ENCODE peak calls at places on chromosome 17, in four cellular contexts. H, N, Y and F are unnamed samples.

GRCh38 chr17:27985736-27986394 is 56.6 kb upstream of the NLK start:
- DNase-seq in H (no peak), N (no peak), Y (no peak), F (no peak)

GRCh38 chr17:31673076-31673475 is 186.0 kb downstream of the COPRS start:
- DNase-seq in H (no peak), N (no peak), Y (no peak), F (no peak)

GRCh38 chr17:4769628-4770027 is 2.1 kb upstream of the TM4SF5 start:
- DNase-seq in H (no peak), N (no peak), Y (no peak), F (no peak)

GRCh38 chr17:19958023-19958422 is 19.6 kb downstream of the AKAP10 start:
- DNase-seq in H (no peak), N (peak), Y (peak), F (peak)

GRCh38 chr17:81491193-81491592 is 21.4 kb downstream of the ACTG1 start:
- DNase-seq in H (no peak), N (no peak), Y (no peak), F (no peak)

GRCh38 chr17:19551148-19551547 is 17.5 kb downstream of the SLC47A1 start:
- DNase-seq in H (no peak), N (no peak), Y (no peak), F (no peak)

GRCh38 chr17:3796110-3796821 is 4.7 kb downstream of the ITGAE start:
- DNase-seq in H (peak), N (no peak), Y (no peak), F (no peak)

GRCh38 chr17:6539871-6540270 is 16.5 kb downstream of the PITPNM3 start:
- DNase-seq in H (no peak), N (no peak), Y (no peak), F (no peak)

GRCh38 chr17:19248923-19249574 is 11.9 kb downstream of the EPN2 start:
- DNase-seq in H (no peak), N (peak), Y (peak), F (peak)

GRCh38 chr17:82815354-82815753 is 24.5 kb downstream of the ZNF750 start:
- DNase-seq in H (no peak), N (no peak), Y (no peak), F (no peak)

GRCh38 chr17:71447644-71448043 is 673.2 kb upstream of the SOX9 start:
- DNase-seq in H (no peak), N (no peak), Y (no peak), F (no peak)

GRCh38 chr17:82242977-82243647 is 14.3 kb downstream of the SLC16A3 start:
- DNase-seq in H (no peak), N (peak), Y (no peak), F (no peak)

GRCh38 chr17:14061666-14062560 is 7.4 kb upstream of the COX10 start:
- DNase-seq in H (no peak), N (peak), Y (peak), F (peak)

GRCh38 chr17:2082003-2082862 is 27.3 kb downstream of the HIC1 start:
- DNase-seq in H (no peak), N (no peak), Y (no peak), F (no peak)

GRCh38 chr17:30391534-30391933 is 12.8 kb downstream of the CPD start:
- DNase-seq in H (no peak), N (no peak), Y (no peak), F (no peak)

GRCh38 chr17:29039764-29040598 is 3.0 kb upstream of the PIPOX start:
- DNase-seq in H (no peak), N (peak), Y (peak), F (peak)

GRCh38 chr17:7475764-7476422 is 3.5 kb downstream of the ZBTB4 start:
- DNase-seq in H (no peak), N (no peak), Y (no peak), F (no peak)

GRCh38 chr17:83148317-83149044 is 69.1 kb downstream of the METRNL start:
- DNase-seq in H (no peak), N (no peak), Y (no peak), F (no peak)

GRCh38 chr17:13534946-13535345 is 66.8 kb downstream of the HS3ST3A1 start:
- DNase-seq in H (no peak), N (no peak), Y (no peak), F (no peak)

DNA sequence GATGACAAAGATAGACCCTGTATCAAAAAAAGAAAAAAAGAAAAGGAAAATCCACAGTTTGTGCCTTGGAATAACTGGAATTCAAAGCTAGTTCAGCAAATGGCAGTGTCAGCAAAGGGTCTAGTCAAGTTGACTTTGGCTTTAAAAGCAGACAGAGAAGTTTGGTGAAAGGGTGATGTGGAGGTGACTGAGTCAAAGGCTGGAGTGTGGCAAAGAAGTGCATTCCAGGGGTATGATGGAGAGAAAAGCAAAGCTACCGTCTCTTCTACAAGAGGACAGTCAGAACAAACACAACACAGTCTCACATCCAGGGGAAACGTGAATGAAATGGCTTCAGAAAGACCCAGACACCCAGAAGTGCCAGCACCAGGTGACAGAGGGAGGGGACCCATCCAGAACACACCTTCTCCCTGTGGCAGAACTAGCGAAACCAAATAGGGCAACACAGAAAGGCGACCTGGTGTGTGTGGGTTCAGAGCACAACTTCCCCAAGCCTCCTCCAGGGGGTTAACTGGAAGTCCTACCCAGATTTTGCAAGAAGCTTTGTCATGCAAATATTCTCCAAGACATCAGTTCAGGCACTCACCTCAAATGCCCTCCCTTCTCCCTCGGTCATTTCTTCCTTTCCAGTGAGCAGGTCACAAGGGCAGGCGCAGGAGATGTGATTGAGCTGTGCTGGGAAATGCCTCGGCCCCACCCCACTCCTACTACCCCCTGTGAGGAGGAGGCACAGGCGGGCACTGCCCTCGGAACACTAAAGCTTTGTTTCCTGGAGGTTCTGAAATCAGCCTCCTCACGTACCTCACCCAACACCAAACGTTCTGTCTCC is 481.9 kb downstream of the SOX9 start:
- DNase-seq in H (no peak), N (no peak), Y (peak), F (no peak)
- TF ChIP-seq CTCF in H (peak), N (no peak), Y (peak), F (peak)

GRCh38 chr17:42544874-42545283 is 7.8 kb upstream of the HSD17B1 start:
- DNase-seq in H (no peak), N (no peak), Y (no peak), F (no peak)

GRCh38 chr17:42548993-42549755 is 3.5 kb upstream of the HSD17B1 start:
- DNase-seq in H (no peak), N (no peak), Y (no peak), F (no peak)

GRCh38 chr17:42547001-42547461 is 5.7 kb upstream of the HSD17B1 start:
- DNase-seq in H (no peak), N (no peak), Y (no peak), F (no peak)

GRCh38 chr17:42547698-42548069 is 5.0 kb upstream of the HSD17B1 start:
- DNase-seq in H (no peak), N (no peak), Y (no peak), F (no peak)

GRCh38 chr17:42548070-42548837 is 4.5 kb upstream of the HSD17B1 start:
- DNase-seq in H (no peak), N (no peak), Y (no peak), F (no peak)
- TF ChIP-seq CTCF in H (peak), N (peak), Y (peak), F (peak)

GRCh38 chr17:44786551-44787081 is 27.8 kb downstream of the ADAM11 start:
- DNase-seq in H (no peak), N (no peak), Y (no peak), F (no peak)
- TF ChIP-seq CTCF in H (no peak), N (no peak), Y (no peak), F (no peak)

GRCh38 chr17:77141846-77142449 is 1.2 kb downstream of the SEC14L1 start:
- DNase-seq in H (no peak), N (no peak), Y (no peak), F (no peak)

GRCh38 chr17:77140878-77141767 is at the start of gene SEC14L1:
- DNase-seq in H (no peak), N (no peak), Y (no peak), F (no peak)

GRCh38 chr17:77142689-77143088 is 1.9 kb downstream of the SEC14L1 start:
- DNase-seq in H (no peak), N (no peak), Y (no peak), F (no peak)

GRCh38 chr17:77143306-77143705 is 2.5 kb downstream of the SEC14L1 start:
- DNase-seq in H (no peak), N (no peak), Y (no peak), F (no peak)

DNA sequence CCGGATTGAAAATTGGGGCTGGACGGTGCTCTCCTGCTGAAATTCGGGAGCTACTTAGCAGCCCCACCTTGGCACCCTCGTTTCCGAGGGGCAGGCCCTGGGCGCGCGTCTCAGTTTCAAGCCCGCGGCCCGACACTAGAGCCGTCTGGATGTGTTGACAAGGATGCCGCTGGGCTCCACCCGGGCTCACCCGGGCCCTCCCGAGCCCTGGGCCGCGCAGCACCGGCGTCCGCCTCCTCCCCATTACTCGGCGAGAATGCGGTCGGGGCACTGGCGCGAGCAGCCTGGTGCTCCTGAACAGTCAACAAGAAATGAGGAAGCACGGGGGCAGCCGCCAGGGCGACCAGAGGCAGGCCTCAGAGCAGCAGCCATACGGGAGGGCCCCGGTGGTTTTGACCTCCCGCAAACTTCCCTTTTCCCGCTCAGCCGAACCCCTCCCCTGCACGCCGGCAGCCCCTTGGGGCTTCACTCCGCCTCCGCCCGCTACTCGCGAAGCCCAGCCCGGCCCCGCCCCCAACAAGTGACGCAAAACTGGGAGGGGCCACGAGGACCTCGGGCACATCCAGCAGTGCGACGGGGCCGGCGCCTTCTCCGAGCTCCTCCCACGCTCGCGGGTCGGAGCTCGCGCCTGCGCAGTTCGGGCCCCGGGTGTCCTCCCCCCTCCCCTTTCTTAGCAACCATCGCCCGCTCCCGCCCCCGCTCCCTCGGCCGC is 447 bp upstream of the SEC14L1 start:
- DNase-seq in H (peak), N (peak), Y (peak), F (peak)
- TF ChIP-seq CTCF in H (no peak), N (no peak), Y (no peak), F (no peak)

GRCh38 chr17:42518755-42519545 is 17.1 kb upstream of the NAGLU start:
- DNase-seq in H (no peak), N (no peak), Y (no peak), F (no peak)

GRCh38 chr17:42521666-42522262 is 14.3 kb upstream of the NAGLU start:
- DNase-seq in H (no peak), N (no peak), Y (no peak), F (no peak)

GRCh38 chr17:42521036-42521435 is 15.0 kb upstream of the NAGLU start:
- DNase-seq in H (no peak), N (no peak), Y (no peak), F (no peak)

GRCh38 chr17:42519546-42520444 is 16.2 kb upstream of the NAGLU start:
- DNase-seq in H (no peak), N (peak), Y (peak), F (peak)

DNA sequence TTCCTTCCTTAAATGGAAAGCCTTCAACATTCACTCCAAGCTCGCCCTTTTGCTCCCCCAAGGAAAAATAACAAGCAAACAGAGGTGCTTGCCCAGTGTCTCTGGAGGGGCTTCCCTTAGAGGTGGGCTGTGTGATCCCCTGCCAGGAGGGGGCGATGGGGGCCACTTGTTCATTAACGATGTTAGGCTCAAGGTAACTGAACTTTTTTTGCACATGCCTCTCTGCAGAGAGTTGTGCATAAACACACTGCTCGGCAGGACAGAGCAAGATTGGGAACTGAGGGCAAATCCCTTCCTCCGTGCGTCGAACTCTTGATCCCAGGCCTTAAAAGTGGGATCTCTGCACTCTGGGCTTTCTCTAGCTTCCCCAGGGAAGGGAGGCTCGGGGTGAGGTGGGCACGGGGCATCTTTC is 15.5 kb upstream of the NAGLU start:
- DNase-seq in H (no peak), N (no peak), Y (no peak), F (no peak)
- TF ChIP-seq CTCF in H (peak), N (peak), Y (peak), F (peak)

DNA sequence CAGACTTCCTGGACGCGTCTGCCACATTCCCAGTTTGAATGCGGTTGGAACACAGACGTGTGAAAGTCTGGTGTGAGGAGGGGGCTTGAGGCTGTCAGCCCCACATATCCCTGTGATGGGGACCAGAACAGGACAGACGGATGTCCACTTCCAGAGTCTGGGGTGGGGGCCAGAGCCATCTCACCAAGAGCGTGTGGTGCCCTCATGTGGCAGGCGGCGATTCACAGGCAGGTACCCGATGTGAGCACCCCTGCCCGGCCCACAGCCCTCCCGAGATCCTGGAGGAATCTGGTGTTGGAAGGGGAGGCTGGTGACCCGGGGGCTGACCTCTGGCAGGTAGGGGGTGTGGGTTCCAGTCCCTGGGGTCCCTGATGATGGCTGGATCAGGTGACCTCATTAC is 51.5 kb downstream of the ENGASE start:
- DNase-seq in H (no peak), N (no peak), Y (no peak), F (no peak)
- TF ChIP-seq CTCF in H (no peak), N (no peak), Y (peak), F (no peak)

GRCh38 chr17:17849863-17850373 is 13.1 kb upstream of the SREBF1 start:
- DNase-seq in H (peak), N (no peak), Y (no peak), F (no peak)
- TF ChIP-seq CTCF in H (peak), N (peak), Y (peak), F (peak)